ENCODE peak calls at places on chromosomes 11 and 22, in nine cellular contexts. Y is GOT3, T is body of pancreas, H is heart left ventricle, U is HT1080, O is HTR-8/SVneo, B is foreskin fibroblast, R is fibroblast of pulmonary artery, A is nephron progenitor cell. C is an unnamed sample.

GRCh38 chr11:70544774-70545625 is 146.7 kb downstream of the CTTN start:
- DNase-seq in Y (no peak), T (no peak), H (no peak), U (peak), O (no peak), B (no peak), R (no peak), A (no peak), C (no peak)

GRCh38 chr11:128956401-128957203 is 13.9 kb upstream of the TP53AIP1 start:
- DNase-seq in Y (no peak), T (peak), H (no peak), U (peak), O (peak), B (peak), R (peak), A (peak), C (no peak)

GRCh38 chr22:38214248-38215056 is 12.7 kb downstream of the MAFF start:
- DNase-seq in Y (no peak), T (peak), H (peak), U (no peak), O (no peak), B (peak), R (peak), A (peak), C (no peak)

GRCh38 chr11:38784164-38784563 is 2186.1 kb upstream of the RAG2 start:
- DNase-seq in Y (no peak), T (no peak), H (no peak), U (no peak), O (no peak), B (no peak), R (no peak), A (no peak), C (no peak)

GRCh38 chr11:130217632-130218031 is 58.0 kb downstream of the ST14 start:
- DNase-seq in Y (no peak), T (peak), H (no peak), U (no peak), O (no peak), B (no peak), R (no peak), A (no peak), C (no peak)

GRCh38 chr11:41245184-41245583 is 214.3 kb downstream of the LRRC4C start:
- DNase-seq in Y (no peak), T (no peak), H (peak), U (no peak), O (no peak), B (no peak), R (no peak), A (no peak), C (no peak)

GRCh38 chr11:131811380-131811779 is 441.0 kb downstream of the NTM start:
- DNase-seq in Y (no peak), T (no peak), H (no peak), U (peak), O (no peak), B (peak), R (no peak), A (no peak), C (no peak)

GRCh38 chr22:27028093-27028492 is 370.7 kb downstream of the MIAT start:
- DNase-seq in Y (no peak), T (no peak), H (no peak), U (no peak), O (no peak), B (no peak), R (peak), A (no peak), C (no peak)

GRCh38 chr11:117688255-117688797 is 108.7 kb downstream of the DSCAML1 start:
- DNase-seq in Y (no peak), T (no peak), H (no peak), U (no peak), O (no peak), B (no peak), R (no peak), A (no peak), C (no peak)

GRCh38 chr11:59281177-59281576 is 68.5 kb upstream of the MPEG1 start:
- DNase-seq in Y (no peak), T (no peak), H (no peak), U (no peak), O (no peak), B (no peak), R (no peak), A (no peak), C (no peak)

GRCh38 chr22:23107487-23108323 is 34.1 kb downstream of the RSPH14 start:
- DNase-seq in Y (no peak), T (no peak), H (no peak), U (no peak), O (no peak), B (no peak), R (no peak), A (no peak), C (no peak)

GRCh38 chr11:62402226-62402625 is 16.6 kb upstream of the SCGB1A1 start:
- DNase-seq in Y (no peak), T (no peak), H (peak), U (no peak), O (no peak), B (no peak), R (no peak), A (no peak), C (no peak)

GRCh38 chr22:26127126-26127525 is 42.1 kb upstream of the SEZ6L start:
- DNase-seq in Y (no peak), T (no peak), H (no peak), U (no peak), O (no peak), B (no peak), R (no peak), A (no peak), C (no peak)

GRCh38 chr11:65419773-65420481 is 2.7 kb upstream of the NEAT1 start:
- DNase-seq in Y (no peak), T (peak), H (peak), U (peak), O (no peak), B (peak), R (peak), A (peak), C (peak)

GRCh38 chr11:10301656-10302293 is 3.1 kb upstream of the ADM start:
- DNase-seq in Y (no peak), T (no peak), H (no peak), U (peak), O (no peak), B (peak), R (peak), A (no peak), C (no peak)

GRCh38 chr11:127493330-127493729 is 492.8 kb upstream of the KIRREL3 start:
- DNase-seq in Y (no peak), T (no peak), H (no peak), U (peak), O (peak), B (no peak), R (no peak), A (no peak), C (no peak)

GRCh38 chr11:80163011-80163410 is 722.2 kb upstream of the TENM4 start:
- DNase-seq in Y (no peak), T (no peak), H (no peak), U (peak), O (peak), B (no peak), R (peak), A (no peak), C (no peak)

GRCh38 chr11:35529971-35530495 is 4.6 kb upstream of the PAMR1 start:
- DNase-seq in Y (peak), T (peak), H (peak), U (peak), O (peak), B (peak), R (peak), A (no peak), C (no peak)

GRCh38 chr11:38598413-38598812 is 2000.4 kb upstream of the RAG2 start:
- DNase-seq in Y (no peak), T (no peak), H (no peak), U (no peak), O (no peak), B (no peak), R (no peak), A (no peak), C (no peak)

GRCh38 chr11:17986711-17987220 is 26.1 kb downstream of the SERGEF start:
- DNase-seq in Y (no peak), T (no peak), H (no peak), U (no peak), O (no peak), B (no peak), R (peak), A (no peak), C (no peak)

GRCh38 chr11:10495464-10495786 is 40.4 kb downstream of the AMPD3 start:
- DNase-seq in Y (no peak), T (no peak), H (no peak), U (no peak), O (no peak), B (no peak), R (no peak), A (no peak), C (peak)

GRCh38 chr11:1826552-1827094 is 8.2 kb upstream of the SYT8 start:
- DNase-seq in Y (no peak), T (peak), H (peak), U (peak), O (no peak), B (peak), R (peak), A (no peak), C (peak)

GRCh38 chr11:67054851-67055523 is 1.7 kb upstream of the RHOD start:
- DNase-seq in Y (no peak), T (peak), H (peak), U (peak), O (peak), B (peak), R (peak), A (no peak), C (no peak)

GRCh38 chr22:41779889-41780505 is 20.5 kb upstream of the CCDC134 start:
- DNase-seq in Y (no peak), T (no peak), H (no peak), U (no peak), O (no peak), B (no peak), R (no peak), A (no peak), C (no peak)

GRCh38 chr11:70790671-70791300 is 392.5 kb downstream of the CTTN start:
- DNase-seq in Y (no peak), T (no peak), H (no peak), U (no peak), O (no peak), B (no peak), R (no peak), A (no peak), C (no peak)

GRCh38 chr11:125932301-125932700 is 13.5 kb upstream of the VSIG10L2 start:
- DNase-seq in Y (no peak), T (no peak), H (no peak), U (no peak), O (no peak), B (no peak), R (no peak), A (no peak), C (no peak)